ENCODE peak calls at places on chromosomes 6 and 20, in ten cellular contexts. J, F, W, A, H, X, C, S, Y and G are unnamed samples.

GRCh38 chr20:59580991-59581401 is 23.3 kb upstream of the PHACTR3 start:
- DNase-seq in F (no peak), H (no peak), X (peak), A (no peak), W (no peak), S (no peak), J (no peak), C (no peak), Y (no peak), G (no peak)

GRCh38 chr6:27478706-27479318 is 5.9 kb upstream of the ZNF184 start:
- DNase-seq in C (peak), W (peak), S (peak), A (peak), J (peak), X (peak), H (peak), Y (peak), F (peak), G (no peak)

GRCh38 chr20:50224553-50225255 is 34.1 kb downstream of the CEBPB start:
- DNase-seq in S (peak), X (no peak), W (no peak), F (peak), A (no peak), C (peak), H (no peak), Y (peak), J (no peak), G (no peak)

GRCh38 chr20:49510562-49511117 is 28.2 kb upstream of the KCNB1 start:
- DNase-seq in Y (no peak), J (no peak), X (peak), S (peak), H (no peak), A (peak), C (peak), F (peak), W (no peak), G (no peak)

GRCh38 chr6:36443951-36444428 is 1.2 kb downstream of the KCTD20 start:
- DNase-seq in C (no peak), X (no peak), A (peak), W (no peak), S (no peak), J (peak), F (no peak), H (peak), Y (peak), G (peak)

GRCh38 chr6:52108128-52108527 is 20.7 kb upstream of the PKHD1 start:
- DNase-seq in S (no peak), X (no peak), C (no peak), J (no peak), W (no peak), A (no peak), Y (no peak), F (no peak), H (no peak), G (no peak)

GRCh38 chr20:25574411-25574810 is 10.9 kb downstream of the NINL start:
- DNase-seq in C (no peak), Y (peak), W (no peak), A (peak), F (no peak), S (no peak), H (no peak), X (no peak), J (no peak), G (no peak)

GRCh38 chr6:19682859-19683258 is 154.3 kb upstream of the ID4 start:
- DNase-seq in A (no peak), Y (no peak), W (no peak), X (no peak), J (no peak), H (no peak), S (no peak), C (no peak), F (no peak), G (no peak)